ENCODE peak calls at places on chromosome 21, in eight cellular contexts. One of them, this sample, is unnamed. For H4K20me1, the result is how much of the 10 kb centered on the place peaks cover.

GRCh38 chr21:32136546-32136945 is 142.3 kb downstream of the MIS18A start:
- DNase-seq in HCT116: no peak
- DNase-seq in mammary epithelial cell: no peak
- DNase-seq in HepG2: no peak
- DNase-seq in GM23338: no peak
- DNase-seq in neural progenitor cell: no peak
- DNase-seq in H9: no peak
- DNase-seq in GM23248: no peak
- DNase-seq in this sample: no peak

GRCh38 chr21:18138507-18138906 is 106.1 kb upstream of the CHODL start:
- DNase-seq in GM23248: no peak
- DNase-seq in GM23338: no peak
- DNase-seq in neural progenitor cell: no peak
- DNase-seq in HepG2: no peak
- DNase-seq in HCT116: no peak
- DNase-seq in mammary epithelial cell: no peak
- DNase-seq in H9: no peak
- DNase-seq in this sample: no peak

GRCh38 chr21:25079053-25079452 is 528.2 kb downstream of the MRPL39 start:
- DNase-seq in mammary epithelial cell: no peak
- DNase-seq in HepG2: no peak
- DNase-seq in GM23338: no peak
- DNase-seq in H9: no peak
- DNase-seq in neural progenitor cell: no peak
- DNase-seq in GM23248: no peak
- DNase-seq in HCT116: no peak
- DNase-seq in this sample: no peak

GRCh38 chr21:31557956-31558838 is 101.3 kb upstream of the SOD1 start:
- DNase-seq in neural progenitor cell: peak
- DNase-seq in GM23248: peak
- DNase-seq in mammary epithelial cell: peak
- DNase-seq in H9: peak
- DNase-seq in HepG2: no peak
- DNase-seq in GM23338: peak
- DNase-seq in HCT116: no peak
- DNase-seq in this sample: peak

GRCh38 chr21:38729745-38730401 is 75.9 kb upstream of the ETS2 start:
- DNase-seq in GM23338: no peak
- DNase-seq in HCT116: no peak
- DNase-seq in GM23248: peak
- DNase-seq in neural progenitor cell: no peak
- DNase-seq in HepG2: no peak
- DNase-seq in mammary epithelial cell: no peak
- DNase-seq in H9: no peak
- DNase-seq in this sample: peak

GRCh38 chr21:29293495-29293894 is 5.2 kb upstream of the BACH1 start:
- DNase-seq in HCT116: no peak
- DNase-seq in neural progenitor cell: no peak
- DNase-seq in GM23338: no peak
- DNase-seq in H9: no peak
- DNase-seq in HepG2: no peak
- DNase-seq in GM23248: no peak
- DNase-seq in mammary epithelial cell: no peak
- DNase-seq in this sample: no peak

GRCh38 chr21:43859747-43860214 is 5.2 kb upstream of the AGPAT3 start:
- DNase-seq in neural progenitor cell: no peak
- DNase-seq in HepG2: no peak
- DNase-seq in mammary epithelial cell: no peak
- DNase-seq in HCT116: no peak
- DNase-seq in GM23248: no peak
- DNase-seq in H9: no peak
- DNase-seq in GM23338: no peak
- DNase-seq in this sample: no peak

GRCh38 chr21:21740207-21740606 is 742.0 kb downstream of the NCAM2 start:
- DNase-seq in GM23338: no peak
- DNase-seq in neural progenitor cell: no peak
- DNase-seq in HCT116: no peak
- DNase-seq in GM23248: no peak
- DNase-seq in H9: no peak
- DNase-seq in HepG2: no peak
- DNase-seq in mammary epithelial cell: no peak
- DNase-seq in this sample: no peak

GRCh38 chr21:31293986-31294385 is 50.1 kb downstream of the TIAM1 start:
- DNase-seq in mammary epithelial cell: peak
- DNase-seq in HepG2: no peak
- DNase-seq in GM23248: peak
- DNase-seq in GM23338: no peak
- DNase-seq in HCT116: peak
- DNase-seq in H9: no peak
- DNase-seq in neural progenitor cell: no peak
- DNase-seq in this sample: peak

GRCh38 chr21:18954415-18954972 is 550.9 kb upstream of the TMPRSS15 start:
- DNase-seq in neural progenitor cell: peak
- DNase-seq in HepG2: no peak
- DNase-seq in GM23248: no peak
- DNase-seq in H9: no peak
- DNase-seq in GM23338: no peak
- DNase-seq in mammary epithelial cell: no peak
- DNase-seq in HCT116: no peak
- DNase-seq in this sample: no peak

GRCh38 chr21:30881480-30881879 is at the start of gene KRTAP11-1:
- DNase-seq in GM23248: no peak
- DNase-seq in HCT116: no peak
- DNase-seq in H9: no peak
- DNase-seq in HepG2: no peak
- DNase-seq in mammary epithelial cell: no peak
- DNase-seq in GM23338: no peak
- DNase-seq in neural progenitor cell: no peak
- DNase-seq in this sample: no peak

GRCh38 chr21:38679531-38679930 is 126.2 kb upstream of the ETS2 start:
- DNase-seq in mammary epithelial cell: peak
- DNase-seq in neural progenitor cell: no peak
- DNase-seq in GM23248: peak
- DNase-seq in HepG2: no peak
- DNase-seq in H9: no peak
- DNase-seq in GM23338: no peak
- DNase-seq in HCT116: no peak
- DNase-seq in this sample: peak

GRCh38 chr21:43578677-43579313 is 80.5 kb downstream of the HSF2BP start:
- DNase-seq in GM23338: no peak
- DNase-seq in neural progenitor cell: no peak
- DNase-seq in GM23248: peak
- DNase-seq in HepG2: no peak
- DNase-seq in H9: no peak
- DNase-seq in HCT116: no peak
- DNase-seq in mammary epithelial cell: no peak
- DNase-seq in this sample: no peak

GRCh38 chr21:19236209-19236608 is 832.6 kb upstream of the TMPRSS15 start:
- DNase-seq in H9: no peak
- DNase-seq in mammary epithelial cell: no peak
- DNase-seq in HCT116: no peak
- DNase-seq in neural progenitor cell: no peak
- DNase-seq in HepG2: no peak
- DNase-seq in GM23248: no peak
- DNase-seq in GM23338: no peak
- DNase-seq in this sample: no peak

GRCh38 chr21:17386498-17386897 is 126.3 kb upstream of the CXADR start:
- DNase-seq in GM23248: no peak
- DNase-seq in neural progenitor cell: peak
- DNase-seq in H9: no peak
- DNase-seq in HepG2: no peak
- DNase-seq in HCT116: no peak
- DNase-seq in GM23338: peak
- DNase-seq in mammary epithelial cell: no peak
- DNase-seq in this sample: no peak

GRCh38 chr21:32021319-32022027 is 148.7 kb downstream of the HUNK start:
- DNase-seq in H9: no peak
- DNase-seq in neural progenitor cell: no peak
- DNase-seq in GM23248: peak
- DNase-seq in HCT116: no peak
- DNase-seq in GM23338: no peak
- DNase-seq in mammary epithelial cell: no peak
- DNase-seq in HepG2: no peak
- DNase-seq in this sample: no peak

GRCh38 chr21:32907521-32907920 is 118.2 kb upstream of the OLIG2 start:
- DNase-seq in GM23248: no peak
- DNase-seq in H9: no peak
- DNase-seq in GM23338: no peak
- DNase-seq in neural progenitor cell: no peak
- DNase-seq in HCT116: no peak
- DNase-seq in HepG2: no peak
- DNase-seq in mammary epithelial cell: no peak
- DNase-seq in this sample: no peak

GRCh38 chr21:16395285-16395684 is 665.5 kb downstream of the USP25 start:
- DNase-seq in HepG2: no peak
- DNase-seq in mammary epithelial cell: no peak
- DNase-seq in HCT116: no peak
- DNase-seq in neural progenitor cell: no peak
- DNase-seq in GM23248: no peak
- DNase-seq in H9: no peak
- DNase-seq in GM23338: no peak
- DNase-seq in this sample: no peak

GRCh38 chr21:34765619-34766018 is 96.8 kb downstream of the CLIC6 start:
- DNase-seq in HCT116: no peak
- DNase-seq in GM23248: no peak
- DNase-seq in mammary epithelial cell: no peak
- DNase-seq in neural progenitor cell: no peak
- DNase-seq in GM23338: no peak
- DNase-seq in H9: no peak
- DNase-seq in HepG2: no peak
- DNase-seq in this sample: no peak
- H3K27ac ChIP-seq in HCT116: no peak
- H3K27ac ChIP-seq in GM23248: no peak
- H3K27ac ChIP-seq in mammary epithelial cell: no peak
- H3K27ac ChIP-seq in neural progenitor cell: no peak
- H3K27ac ChIP-seq in GM23338: no peak
- H3K27ac ChIP-seq in H9: no peak
- H3K27ac ChIP-seq in HepG2: no peak
- H3K27ac ChIP-seq in this sample: no peak

DNA sequence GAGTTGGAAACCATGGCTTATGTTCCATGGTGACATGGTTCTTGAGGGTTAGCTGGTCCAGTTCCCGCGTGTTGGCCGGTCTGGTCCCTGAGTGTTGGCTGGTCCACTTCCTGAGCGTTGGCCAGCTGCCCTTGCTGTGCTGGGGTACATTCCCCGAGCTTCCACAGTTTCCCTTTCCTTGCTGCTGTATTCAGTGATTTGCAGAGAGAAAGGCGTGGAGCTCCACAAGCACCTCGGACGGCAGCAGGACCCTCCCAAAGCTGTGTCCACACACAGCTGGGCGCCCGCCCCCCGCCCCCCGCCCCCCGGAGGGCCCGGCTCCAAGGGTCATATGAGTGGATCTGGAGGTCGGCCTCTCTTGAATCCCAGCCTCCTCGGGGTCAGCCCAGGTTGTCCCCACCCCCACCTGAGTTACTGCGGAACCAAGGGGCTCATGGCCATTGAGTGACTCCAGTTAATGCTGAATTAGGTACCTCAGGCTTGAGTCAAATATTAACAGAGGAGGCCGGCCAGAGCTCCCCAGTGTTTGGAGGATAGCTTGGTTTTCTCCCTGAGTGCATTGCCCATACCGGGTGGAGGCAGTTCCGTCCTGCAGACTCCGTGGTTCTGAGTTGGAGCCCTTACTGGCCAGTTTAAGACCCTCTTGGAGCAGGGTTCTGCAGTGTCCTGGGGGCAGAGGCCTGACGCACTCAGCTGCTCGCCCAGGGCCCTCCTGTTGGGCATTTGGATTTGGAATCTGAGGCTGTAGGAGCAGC is 18.4 kb downstream of the COL18A1 start:
- DNase-seq in mammary epithelial cell: no peak
- DNase-seq in HCT116: no peak
- DNase-seq in H9: no peak
- DNase-seq in GM23248: no peak
- DNase-seq in neural progenitor cell: no peak
- DNase-seq in HepG2: peak
- DNase-seq in GM23338: no peak
- DNase-seq in this sample: no peak
- H4K20me1 ChIP-seq in mammary epithelial cell: under half
- H4K20me1 ChIP-seq in HCT116: under half
- H4K20me1 ChIP-seq in H9: under half
- H4K20me1 ChIP-seq in GM23248: under half
- H4K20me1 ChIP-seq in neural progenitor cell: half or more
- H4K20me1 ChIP-seq in HepG2: under half
- H4K20me1 ChIP-seq in GM23338: under half
- H4K20me1 ChIP-seq in this sample: under half

GRCh38 chr21:45972353-45972715 is 9.2 kb upstream of the COL6A1 start:
- DNase-seq in GM23338: peak
- DNase-seq in neural progenitor cell: no peak
- DNase-seq in GM23248: peak
- DNase-seq in mammary epithelial cell: no peak
- DNase-seq in H9: no peak
- DNase-seq in HCT116: no peak
- DNase-seq in HepG2: no peak
- DNase-seq in this sample: no peak
- H3K27ac ChIP-seq in GM23338: no peak
- H3K27ac ChIP-seq in neural progenitor cell: no peak
- H3K27ac ChIP-seq in GM23248: peak
- H3K27ac ChIP-seq in mammary epithelial cell: no peak
- H3K27ac ChIP-seq in H9: no peak
- H3K27ac ChIP-seq in HCT116: peak
- H3K27ac ChIP-seq in HepG2: no peak
- H3K27ac ChIP-seq in this sample: peak

GRCh38 chr21:26840912-26841311 is 4.3 kb downstream of the ADAMTS1 start:
- DNase-seq in mammary epithelial cell: peak
- DNase-seq in neural progenitor cell: no peak
- DNase-seq in HCT116: no peak
- DNase-seq in GM23338: no peak
- DNase-seq in GM23248: peak
- DNase-seq in HepG2: no peak
- DNase-seq in H9: no peak
- DNase-seq in this sample: peak
- H4K20me1 ChIP-seq in mammary epithelial cell: under half
- H4K20me1 ChIP-seq in neural progenitor cell: under half
- H4K20me1 ChIP-seq in HCT116: under half
- H4K20me1 ChIP-seq in GM23338: under half
- H4K20me1 ChIP-seq in GM23248: under half
- H4K20me1 ChIP-seq in HepG2: under half
- H4K20me1 ChIP-seq in H9: under half
- H4K20me1 ChIP-seq in this sample: under half

GRCh38 chr21:35651166-35651565 is 409.2 kb downstream of the SETD4 start:
- DNase-seq in GM23248: no peak
- DNase-seq in neural progenitor cell: peak
- DNase-seq in H9: no peak
- DNase-seq in HepG2: no peak
- DNase-seq in HCT116: no peak
- DNase-seq in GM23338: no peak
- DNase-seq in mammary epithelial cell: no peak
- DNase-seq in this sample: no peak
- H3K27ac ChIP-seq in GM23248: no peak
- H3K27ac ChIP-seq in neural progenitor cell: no peak
- H3K27ac ChIP-seq in H9: no peak
- H3K27ac ChIP-seq in HepG2: no peak
- H3K27ac ChIP-seq in HCT116: no peak
- H3K27ac ChIP-seq in GM23338: no peak
- H3K27ac ChIP-seq in mammary epithelial cell: no peak
- H3K27ac ChIP-seq in this sample: no peak

This sample was measured in fibroblast of lung.